ENCODE peak calls at places on chromosomes 4 and X, in four cellular contexts. T is foreskin fibroblast; K is SJSA1; X is activated effector memory CD4-positive, alpha-beta T cell treated with anti-CD3 and anti-CD28 coated beads, Interleukin-2, amount 50 U/mL, for 16 hours. G is an unnamed sample.

GRCh38 chr4:6345866-6346265 is 76.2 kb downstream of the WFS1 start:
- DNase-seq in T (no peak), K (no peak), X (no peak), G (no peak)

GRCh38 chr4:15197005-15197404 is 194.7 kb downstream of the CPEB2 start:
- DNase-seq in T (peak), K (no peak), X (no peak), G (no peak)

GRCh38 chrX:33205321-33205720 is 6.0 kb downstream of the DMD start:
- DNase-seq in T (no peak), K (no peak), X (no peak), G (no peak)

GRCh38 chrX:57652705-57653104 is 27.4 kb downstream of the NLRP2B start:
- DNase-seq in T (no peak), K (no peak), X (no peak), G (no peak)

GRCh38 chr4:100075056-100075455 is 115.2 kb downstream of the DDIT4L start:
- DNase-seq in T (no peak), K (peak), X (no peak), G (no peak)

GRCh38 chr4:150244600-150244999 is 166.4 kb downstream of the DCLK2 start:
- DNase-seq in T (peak), K (peak), X (no peak), G (no peak)

GRCh38 chr4:43130228-43131021 is 237.9 kb downstream of the GRXCR1 start:
- DNase-seq in T (no peak), K (no peak), X (no peak), G (no peak)

GRCh38 chr4:15897577-15897976 is 41.0 kb downstream of the FGFBP1 start:
- DNase-seq in T (no peak), K (no peak), X (no peak), G (no peak)

GRCh38 chr4:24488399-24489164 is 95.8 kb downstream of the DHX15 start:
- DNase-seq in T (peak), K (peak), X (peak), G (peak)

GRCh38 chrX:136168929-136169735 is 21.8 kb downstream of the FHL1 start:
- DNase-seq in T (peak), K (peak), X (no peak), G (no peak)

GRCh38 chr4:77021614-77022089 is 54.1 kb downstream of the CCNI start:
- DNase-seq in T (peak), K (peak), X (no peak), G (peak)

GRCh38 chrX:64204252-64204651 is 1.3 kb downstream of the AMER1 start:
- DNase-seq in T (peak), K (no peak), X (no peak), G (peak)

GRCh38 chr4:184706453-184706852 is 27.4 kb downstream of the CENPU start:
- DNase-seq in T (no peak), K (no peak), X (no peak), G (no peak)

GRCh38 chrX:30181353-30181752 is 34.0 kb upstream of the MAGEB2 start:
- DNase-seq in T (no peak), K (no peak), X (no peak), G (no peak)

GRCh38 chrX:48540015-48540350 is 469 bp downstream of the TBC1D25 start:
- DNase-seq in T (peak), K (peak), X (peak), G (no peak)

GRCh38 chr4:1045595-1046201 is 34.3 kb downstream of the FGFRL1 start:
- DNase-seq in T (no peak), K (no peak), X (no peak), G (no peak)

GRCh38 chrX:149830192-149830873 is 48.6 kb downstream of the MAGEA9 start:
- DNase-seq in T (peak), K (no peak), X (no peak), G (no peak)

GRCh38 chr4:184732126-184732525 is 1.8 kb downstream of the CENPU start:
- DNase-seq in T (peak), K (no peak), X (no peak), G (no peak)

GRCh38 chr4:41160010-41160789 is 54.1 kb downstream of the APBB2 start:
- DNase-seq in T (peak), K (peak), X (no peak), G (no peak)

GRCh38 chrX:23373129-23373804 is 38.6 kb downstream of the PTCHD1 start:
- DNase-seq in T (peak), K (no peak), X (no peak), G (no peak)

GRCh38 chr4:89204624-89205023 is 93.3 kb downstream of the TIGD2 start:
- DNase-seq in T (peak), K (no peak), X (no peak), G (no peak)

GRCh38 chr4:128573781-128574508 is 235.6 kb upstream of the JADE1 start:
- DNase-seq in T (peak), K (peak), X (no peak), G (no peak)

G was measured in dorsolateral prefrontal cortex.